ENCODE peak calls at places on chromosome 16, in five cellular contexts. K is fibroblast of mammary gland, X is NCI-H1092 treated with DMSO at 0.1 percent for 48 hours, E is astrocyte, R is WTC11. I is an unnamed sample.

GRCh38 chr16:27486344-27486743 is 63.4 kb downstream of the GTF3C1 start:
- DNase-seq in K (no peak), X (no peak), E (no peak), R (no peak), I (no peak)

GRCh38 chr16:62404857-62405611 is 368.8 kb upstream of the CDH8 start:
- DNase-seq in K (no peak), X (no peak), E (no peak), R (peak; percentile 16), I (no peak)

GRCh38 chr16:57747496-57747895 is 11.9 kb downstream of the KATNB1 start:
- DNase-seq in K (no peak), X (no peak), E (no peak), R (no peak), I (no peak)

GRCh38 chr16:35798885-35799426 is 2339.5 kb downstream of the TP53TG3F start:
- DNase-seq in K (no peak), X (peak; percentile 63), E (no peak), R (no peak), I (no peak)

GRCh38 chr16:73011926-73012325 is 36.0 kb downstream of the ZFHX3 start:
- DNase-seq in K (no peak), X (no peak), E (no peak), R (no peak), I (no peak)

GRCh38 chr16:8905168-8905762 is 23.1 kb downstream of the LITAFD start:
- DNase-seq in K (peak; percentile 59), X (peak; percentile 7), E (peak; percentile 15), R (no peak), I (peak; percentile 41)

GRCh38 chr16:57828272-57829161 is 26.2 kb upstream of the KIFC3 start:
- DNase-seq in K (no peak), X (no peak), E (no peak), R (no peak), I (no peak)

GRCh38 chr16:282491-282890 is 473 bp upstream of the PDIA2 start:
- DNase-seq in K (no peak), X (no peak), E (no peak), R (no peak), I (no peak)

GRCh38 chr16:546909-547770 is 13.1 kb upstream of the PRR35 start:
- DNase-seq in K (peak; percentile 63), X (no peak), E (no peak), R (peak; percentile 88), I (no peak)

GRCh38 chr16:83578146-83578545 is 229.6 kb upstream of the HSBP1 start:
- DNase-seq in K (no peak), X (no peak), E (no peak), R (no peak), I (no peak)

GRCh38 chr16:85983606-85984005 is 84.6 kb downstream of the IRF8 start:
- DNase-seq in K (no peak), X (no peak), E (no peak), R (no peak), I (no peak)

GRCh38 chr16:86925067-86925791 is 346.9 kb downstream of the FOXL1 start:
- DNase-seq in K (peak; percentile 88), X (no peak), E (peak; percentile 97), R (no peak), I (peak; percentile 43)

GRCh38 chr16:83813818-83814653 is 6.3 kb downstream of the HSBP1 start:
- DNase-seq in K (peak; percentile 60), X (peak; percentile 77), E (peak; percentile 73), R (no peak), I (peak; percentile 51)

GRCh38 chr16:1746693-1747195 is 24.6 kb downstream of the NME3 start:
- DNase-seq in K (no peak), X (no peak), E (peak; percentile 69), R (no peak), I (no peak)

GRCh38 chr16:70656712-70657263 is 10.4 kb downstream of the IL34 start:
- DNase-seq in K (no peak), X (no peak), E (no peak), R (no peak), I (no peak)

GRCh38 chr16:15547768-15548096 is 95.2 kb downstream of the MARF1 start:
- DNase-seq in K (no peak), X (no peak), E (no peak), R (no peak), I (no peak)

GRCh38 chr16:61432421-61432820 is 603.8 kb downstream of the CDH8 start:
- DNase-seq in K (no peak), X (no peak), E (no peak), R (no peak), I (peak; percentile 36)

GRCh38 chr16:79891458-79891857 is 290.9 kb upstream of the MAF start:
- DNase-seq in K (no peak), X (no peak), E (no peak), R (no peak), I (no peak)

GRCh38 chr16:88784074-88784855 is 755 bp downstream of the PIEZO1 start:
- DNase-seq in K (peak; percentile 72), X (no peak), E (peak; percentile 64), R (peak; percentile 75), I (peak; percentile 45)

GRCh38 chr16:24689128-24689527 is 40.3 kb upstream of the TNRC6A start:
- DNase-seq in K (peak; percentile 62), X (no peak), E (peak; percentile 17), R (peak; percentile 38), I (no peak)

GRCh38 chr16:11224894-11225676 is 30.9 kb downstream of the SOCS1 start:
- DNase-seq in K (no peak), X (no peak), E (no peak), R (no peak), I (no peak)